ENCODE peak calls at places on chromosomes 13 and 19, in nine cellular contexts. R is body of pancreas, T is K562, Q is adrenal gland, E is heart left ventricle, A is upper lobe of left lung, J is H1, I is right lobe of liver, G is IMR-90. F is an unnamed sample.
A peak's percentile ranks its signal among the peaks of the same experiment; 100 is the strongest.

GRCh38 chr19:11016591-11016990 is 55.8 kb downstream of the SMARCA4 start:
- DNase-seq in I (no peak), R (no peak), J (no peak), G (no peak), Q (no peak), A (no peak), T (no peak), E (no peak), F (no peak)

GRCh38 chr19:30482956-30483355 is 110.8 kb downstream of the ZNF536 start:
- DNase-seq in G (no peak), T (no peak), J (no peak), R (no peak), Q (no peak), E (no peak), I (no peak), A (no peak), F (no peak)

GRCh38 chr19:511101-511841 is 4.0 kb downstream of the TPGS1 start:
- DNase-seq in E (peak; percentile 75), I (no peak), R (no peak), Q (peak; percentile 76), G (peak; percentile 36), J (peak; percentile 61), A (peak; percentile 46), T (peak; percentile 15), F (no peak)

GRCh38 chr13:103184413-103184812 is 118.2 kb upstream of the SLC10A2 start:
- DNase-seq in G (no peak), A (no peak), J (no peak), Q (no peak), E (no peak), T (no peak), I (no peak), R (no peak), F (no peak)

GRCh38 chr13:87084192-87084591 is 587.0 kb upstream of the SLITRK5 start:
- DNase-seq in G (no peak), Q (no peak), T (no peak), I (no peak), R (no peak), A (no peak), J (no peak), E (no peak), F (no peak)

GRCh38 chr13:45918597-45918996 is 67.0 kb upstream of the SIAH3 start:
- DNase-seq in E (no peak), A (no peak), Q (no peak), R (no peak), T (no peak), J (no peak), G (no peak), I (no peak), F (no peak)

GRCh38 chr13:106369091-106369490 is 166.4 kb downstream of the EFNB2 start:
- DNase-seq in E (no peak), J (no peak), G (no peak), R (no peak), Q (no peak), A (no peak), I (no peak), T (no peak), F (no peak)

GRCh38 chr19:37583340-37583739 is 11.3 kb downstream of the ZNF571 start:
- DNase-seq in Q (no peak), J (no peak), G (no peak), I (no peak), T (no peak), R (no peak), A (no peak), E (no peak), F (no peak)

GRCh38 chr19:46466536-46467199 is 4.7 kb downstream of the PNMA8A start:
- DNase-seq in I (no peak), R (no peak), E (peak; percentile 75), J (no peak), A (no peak), Q (peak; percentile 80), G (peak; percentile 92), T (no peak), F (no peak)

GRCh38 chr13:36806102-36806501 is 12.9 kb upstream of the RFXAP start:
- DNase-seq in J (no peak), Q (no peak), I (no peak), R (no peak), T (no peak), G (no peak), A (no peak), E (no peak), F (no peak)

GRCh38 chr19:42028304-42029216 is 34.5 kb upstream of the ATP1A3 start:
- DNase-seq in Q (no peak), A (no peak), I (no peak), J (peak; percentile 98), T (peak; percentile 80), E (peak; percentile 5), R (no peak), G (no peak), F (no peak)

GRCh38 chr13:46179576-46180368 is 2.2 kb downstream of the LCP1 start:
- DNase-seq in I (no peak), E (peak; percentile 44), G (no peak), A (peak; percentile 68), T (peak; percentile 44), Q (no peak), J (no peak), R (no peak), F (peak; percentile 48)

GRCh38 chr13:19159761-19160420 is 21.7 kb downstream of the TUBA3C start:
- DNase-seq in R (no peak), J (no peak), Q (no peak), A (no peak), T (no peak), G (no peak), I (no peak), E (no peak), F (no peak)

GRCh38 chr19:41843371-41843770 is 1.1 kb downstream of the LYPD4 start:
- DNase-seq in J (no peak), I (no peak), E (no peak), R (no peak), T (peak; percentile 69), Q (no peak), G (no peak), A (no peak), F (no peak)

GRCh38 chr13:74204606-74205312 is 70.6 kb upstream of the KLF12 start:
- DNase-seq in R (no peak), I (no peak), A (no peak), G (peak; percentile 40), T (no peak), Q (no peak), J (no peak), E (no peak), F (no peak)

GRCh38 chr13:74200081-74200480 is 65.9 kb upstream of the KLF12 start:
- DNase-seq in G (peak; percentile 86), A (no peak), T (no peak), I (no peak), R (no peak), E (no peak), Q (no peak), J (no peak), F (no peak)

GRCh38 chr13:74203576-74203975 is 69.4 kb upstream of the KLF12 start:
- DNase-seq in J (no peak), G (peak; percentile 47), A (no peak), Q (no peak), E (no peak), I (no peak), T (no peak), R (no peak), F (no peak)

GRCh38 chr13:74202129-74202528 is 67.9 kb upstream of the KLF12 start:
- DNase-seq in G (no peak), Q (no peak), E (no peak), J (no peak), R (no peak), T (no peak), A (no peak), I (no peak), F (no peak)

GRCh38 chr13:74201530-74201929 is 67.3 kb upstream of the KLF12 start:
- DNase-seq in J (no peak), A (no peak), E (no peak), G (no peak), R (no peak), T (no peak), I (no peak), Q (no peak), F (no peak)
- TF ChIP-seq POLR2A in J (no peak), A (no peak), E (no peak), G (no peak), R (no peak), T (no peak), I (no peak), Q (no peak), F (no peak)

GRCh38 chr13:112931028-112931934 is 37.7 kb upstream of the MCF2L start:
- DNase-seq in I (no peak), T (peak; percentile 45), J (no peak), R (no peak), Q (peak; percentile 80), G (peak; percentile 76), A (peak; percentile 14), E (no peak), F (no peak)
- H3K4me3 ChIP-seq in I (no peak overlapping the region), T (no peak overlapping the region), J (no peak overlapping the region), R (no peak overlapping the region), Q (no peak overlapping the region), G (no peak overlapping the region), A (no peak overlapping the region), E (no peak overlapping the region), F (no peak overlapping the region)

DNA sequence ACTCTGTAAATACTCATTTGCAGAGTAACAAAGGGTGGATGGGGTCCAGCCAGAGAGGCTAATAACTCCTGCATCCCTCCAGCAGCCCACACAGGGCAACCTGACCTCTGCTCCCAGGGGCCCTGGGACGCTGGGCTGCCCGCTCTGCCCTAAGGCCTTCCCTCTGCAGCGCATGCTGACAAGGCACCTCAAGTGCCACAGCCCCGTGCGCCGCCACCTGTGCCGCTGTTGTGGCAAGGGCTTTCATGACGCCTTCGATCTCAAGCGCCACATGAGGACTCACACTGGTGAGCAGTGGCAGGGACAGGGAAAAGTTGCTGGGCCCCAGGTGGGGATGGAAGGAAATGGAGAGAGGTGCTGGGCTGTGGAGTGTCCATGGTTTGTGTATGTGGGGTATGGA is 1.7 kb downstream of the OVOL3 start:
- DNase-seq in T (no peak), J (no peak), R (no peak), I (no peak), A (no peak), E (no peak), G (no peak), Q (no peak), F (no peak)
- H3K36me3 ChIP-seq in T (peaks cover 24% of the 10 kb centered on the region), J (peaks cover 6% of the 10 kb centered on the region), R (no peaks in the 10 kb centered on the region), I (no peaks in the 10 kb centered on the region), A (peaks cover 49% of the 10 kb centered on the region), E (no peaks in the 10 kb centered on the region), G (peaks cover 14% of the 10 kb centered on the region), Q (no peaks in the 10 kb centered on the region), F (peaks cover 3% of the 10 kb centered on the region)

DNA sequence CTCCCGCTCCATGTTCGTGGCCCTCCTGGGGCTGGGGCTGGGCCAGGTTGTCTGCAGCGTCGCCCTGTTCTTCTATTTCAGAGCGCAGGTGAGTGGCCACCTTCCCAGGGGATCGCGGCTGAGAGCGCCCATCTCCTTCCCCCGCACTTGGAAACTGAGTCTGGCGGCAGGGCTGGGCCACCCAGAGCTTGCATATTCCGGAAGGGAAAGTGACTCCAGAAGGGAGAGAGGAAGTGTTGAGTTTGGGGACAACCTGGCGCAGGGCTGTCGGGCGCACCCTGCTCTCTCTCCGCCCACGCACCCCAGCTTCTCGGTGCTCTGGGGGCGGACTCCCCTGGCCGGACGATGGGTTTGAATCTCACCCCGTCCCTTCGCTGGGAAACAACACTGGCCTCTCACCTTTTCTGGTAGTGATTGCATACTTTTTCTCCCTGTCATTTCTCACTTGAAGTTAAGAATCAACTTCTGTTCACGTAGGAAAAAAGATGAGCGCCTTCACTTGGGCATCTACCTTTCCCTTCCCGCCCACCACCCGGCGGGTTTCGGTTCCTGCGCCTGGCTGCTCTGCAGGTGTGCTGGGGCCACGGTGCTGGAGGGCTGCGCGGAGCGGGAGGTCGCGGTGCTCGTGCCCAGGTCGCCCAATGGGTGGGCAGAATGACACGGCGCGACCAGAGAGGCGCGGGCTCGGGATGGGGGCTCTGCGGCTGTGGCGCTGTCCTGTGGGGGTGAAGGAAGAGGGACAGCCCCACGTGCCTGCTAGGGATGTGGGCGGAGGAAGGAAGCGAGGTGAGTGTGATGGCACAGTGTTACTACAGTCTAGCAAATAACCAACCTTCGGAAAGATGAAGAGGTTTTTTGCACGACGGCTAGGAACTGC is 721 bp downstream of the TNFSF11 start:
- DNase-seq in J (no peak), A (no peak), T (no peak), G (no peak), E (no peak), R (no peak), Q (no peak), I (no peak), F (no peak)
- TF ChIP-seq POLR2A in J (peak; percentile 8), A (no peak), T (no peak), G (no peak), E (no peak), R (no peak), Q (no peak), I (no peak), F (no peak)